ENCODE peak calls at places on chromosomes 6 and 20, in four cellular contexts. T, X, C and B are unnamed samples.

GRCh38 chr6:37493047-37493995 is 6.4 kb downstream of the CCDC167 start:
- DNase-seq in T (no peak), X (no peak), C (no peak), B (no peak)

GRCh38 chr6:33697845-33698244 is 13.7 kb downstream of the UQCC2 start:
- DNase-seq in T (no peak), X (no peak), C (no peak), B (no peak)

GRCh38 chr20:25308671-25309394 is 60.9 kb downstream of the PYGB start:
- DNase-seq in T (no peak), X (no peak), C (peak; percentile 28), B (no peak)

GRCh38 chr20:36116813-36117441 is 37.6 kb upstream of the EPB41L1 start:
- DNase-seq in T (no peak), X (no peak), C (no peak), B (no peak)

GRCh38 chr6:148969271-148969666 is 222.4 kb downstream of the UST start:
- DNase-seq in T (no peak), X (no peak), C (no peak), B (no peak)

GRCh38 chr20:2820084-2820895 is 4.1 kb downstream of the TMEM239 start:
- DNase-seq in T (peak; percentile 42), X (peak; percentile 55), C (no peak), B (peak; percentile 47)

GRCh38 chr20:1669304-1669703 is 11.7 kb upstream of the SIRPG start:
- DNase-seq in T (no peak), X (no peak), C (no peak), B (peak; percentile 13)

GRCh38 chr20:13183005-13183404 is 38.1 kb upstream of the ISM1 start:
- DNase-seq in T (no peak), X (no peak), C (no peak), B (no peak)

GRCh38 chr20:52490715-52491430 is 299.3 kb upstream of the ZFP64 start:
- DNase-seq in T (no peak), X (no peak), C (no peak), B (no peak)

GRCh38 chr6:41306187-41306854 is 19.8 kb upstream of the TREM1 start:
- DNase-seq in T (peak; percentile 53), X (peak; percentile 65), C (peak; percentile 70), B (peak; percentile 51)

GRCh38 chr6:139308284-139308916 is 16.6 kb upstream of the TXLNB start:
- DNase-seq in T (no peak), X (no peak), C (no peak), B (no peak)

GRCh38 chr6:35850209-35850608 is 45.1 kb downstream of the LHFPL5 start:
- DNase-seq in T (no peak), X (no peak), C (no peak), B (no peak)

GRCh38 chr6:71134929-71135642 is 153.5 kb upstream of the OGFRL1 start:
- DNase-seq in T (no peak), X (no peak), C (peak; percentile 1), B (no peak)

GRCh38 chr6:115945806-115946205 is 114.9 kb downstream of the FRK start:
- DNase-seq in T (no peak), X (no peak), C (no peak), B (no peak)

GRCh38 chr6:63897459-63897858 is 261.9 kb downstream of the PHF3 start:
- DNase-seq in T (no peak), X (no peak), C (no peak), B (no peak)

GRCh38 chr20:7924692-7925091 is 15.6 kb downstream of the HAO1 start:
- DNase-seq in T (no peak), X (no peak), C (peak; percentile 33), B (no peak)

GRCh38 chr6:22042713-22043112 is 254.1 kb downstream of the PRL start:
- DNase-seq in T (no peak), X (no peak), C (no peak), B (no peak)

GRCh38 chr6:4727671-4728435 is 48.4 kb upstream of the CDYL start:
- DNase-seq in T (no peak), X (peak; percentile 58), C (peak; percentile 69), B (peak; percentile 15)

GRCh38 chr20:60784321-60784720 is 467.7 kb upstream of the CDH4 start:
- DNase-seq in T (no peak), X (no peak), C (no peak), B (no peak)

GRCh38 chr20:6231551-6231950 is 108.7 kb upstream of the FERMT1 start:
- DNase-seq in T (no peak), X (no peak), C (no peak), B (no peak)

GRCh38 chr6:169058634-169059033 is 195.0 kb downstream of the THBS2 start:
- DNase-seq in T (no peak), X (no peak), C (no peak), B (no peak)

GRCh38 chr6:32129297-32130088 is 595 bp downstream of the FKBPL start:
- DNase-seq in T (no peak), X (peak; percentile 37), C (no peak), B (no peak)

GRCh38 chr20:31721408-31722332 is 998 bp downstream of the BCL2L1 start:
- DNase-seq in T (peak; percentile 17), X (no peak), C (no peak), B (no peak)

GRCh38 chr20:24698706-24699206 is 229.3 kb downstream of the SYNDIG1 start:
- DNase-seq in T (no peak), X (no peak), C (no peak), B (no peak)

GRCh38 chr20:44572551-44573500 is 9.6 kb upstream of the PKIG start:
- DNase-seq in T (no peak), X (no peak), C (no peak), B (no peak)

GRCh38 chr6:47593979-47594378 is 104.4 kb upstream of the ADGRF4 start:
- DNase-seq in T (no peak), X (no peak), C (no peak), B (no peak)

GRCh38 chr20:47857142-47857993 is 72.1 kb upstream of the SULF2 start:
- DNase-seq in T (no peak), X (no peak), C (peak; percentile 26), B (no peak)

GRCh38 chr6:40492126-40492525 is 95.0 kb downstream of the LRFN2 start:
- DNase-seq in T (peak; percentile 54), X (no peak), C (no peak), B (no peak)

DNA sequence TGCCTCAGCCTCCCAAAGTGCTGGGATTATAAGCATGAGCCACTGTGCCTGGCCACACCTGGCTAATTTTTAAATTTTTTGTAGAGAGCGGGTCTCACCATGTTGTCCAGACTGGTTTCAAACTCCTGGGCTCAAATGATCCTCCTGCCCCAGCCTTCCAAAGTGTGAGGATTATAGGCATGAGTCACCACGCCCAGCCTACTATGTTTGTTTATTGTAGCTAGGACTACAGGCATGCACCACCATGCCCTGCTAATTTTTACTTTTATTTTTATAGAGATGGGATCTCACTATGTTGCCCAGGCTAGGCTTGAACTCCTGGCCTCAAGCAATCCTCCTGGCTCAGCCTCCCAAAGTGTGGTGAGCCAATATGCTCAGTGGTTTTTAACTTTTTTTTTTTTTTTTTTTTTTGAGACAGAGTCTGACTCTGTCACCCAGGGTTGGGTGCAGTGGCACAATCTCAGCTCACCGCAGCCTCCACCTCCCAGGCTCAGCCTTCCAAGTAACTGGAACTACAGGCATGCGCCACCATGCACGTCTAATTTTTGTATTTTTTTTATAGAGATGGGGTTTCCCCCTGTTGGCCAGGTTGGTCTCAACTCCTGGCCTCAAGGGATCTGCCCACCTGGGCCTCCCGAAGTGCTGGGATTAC is 12.0 kb upstream of the DDX43 start:
- DNase-seq in T (no peak), X (no peak), C (no peak), B (no peak)
- TF ChIP-seq ELF4 in T (no peak), X (no peak), C (no peak), B (no peak)

GRCh38 chr6:10522929-10523573 is 1.9 kb downstream of the GCNT2 start:
- DNase-seq in T (peak; percentile 60), X (no peak), C (peak; percentile 80), B (no peak)
- TF ChIP-seq ELF4 in T (no peak), X (no peak), C (no peak), B (no peak)

GRCh38 chr20:33992145-33992922 is 1.4 kb upstream of the RALY start:
- DNase-seq in T (no peak), X (no peak), C (no peak), B (peak; percentile 18)
- TF ChIP-seq ELF4 in T (no peak), X (no peak), C (no peak), B (no peak)

GRCh38 chr20:49276895-49277785 is 717 bp downstream of the ZNFX1 start:
- DNase-seq in T (peak; percentile 20), X (peak; percentile 53), C (no peak), B (no peak)
- TF ChIP-seq ELF4 in T (no peak), X (peak; percentile 66), C (no peak), B (no peak)

DNA sequence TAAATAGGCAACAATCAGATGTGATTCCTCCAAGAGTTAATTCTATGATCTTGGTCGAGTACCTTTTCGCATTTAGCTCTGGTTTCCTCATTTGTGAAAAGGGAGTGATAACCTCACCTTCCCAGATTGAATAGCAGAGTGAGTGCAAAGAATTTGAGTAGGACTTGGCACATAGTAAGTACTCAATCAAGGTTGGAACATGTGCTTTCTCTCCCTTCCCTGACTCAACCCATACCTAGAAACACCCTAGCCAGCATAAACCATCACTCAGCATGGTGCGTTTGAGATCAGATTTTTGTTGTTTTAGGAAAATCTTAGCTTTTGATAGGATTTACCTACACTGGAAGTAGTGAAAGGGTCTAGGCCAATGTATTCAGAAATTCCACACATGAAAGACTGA is 333.4 kb upstream of the NT5E start:
- DNase-seq in T (no peak), X (no peak), C (no peak), B (no peak)
- TF ChIP-seq ELF4 in T (no peak), X (no peak), C (no peak), B (no peak)

GRCh38 chr20:41175201-41175651 is 37.9 kb downstream of the PLCG1 start:
- DNase-seq in T (peak; percentile 1), X (no peak), C (no peak), B (no peak)
- TF ChIP-seq ELF4 in T (no peak), X (no peak), C (no peak), B (no peak)

DNA sequence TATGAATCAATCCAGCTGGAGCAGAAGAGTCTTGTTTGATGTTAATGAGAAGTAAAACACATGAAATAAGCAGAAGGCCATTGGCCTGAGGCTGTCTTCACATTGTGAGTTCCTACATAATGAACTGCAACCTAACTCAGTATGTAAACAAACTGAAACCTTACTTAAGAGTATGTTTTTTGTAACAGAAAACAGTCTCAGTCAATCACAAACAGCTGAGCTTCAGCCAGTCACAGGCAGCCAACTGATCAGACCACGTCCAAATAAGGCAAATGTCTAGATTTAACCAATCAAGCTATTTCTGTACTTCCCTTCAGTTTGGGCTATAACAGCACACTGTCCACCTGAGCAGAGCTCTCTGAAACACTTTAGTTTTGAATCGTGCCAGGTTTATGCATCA is 234.7 kb downstream of the TRDN start:
- DNase-seq in T (no peak), X (no peak), C (no peak), B (no peak)
- TF ChIP-seq ELF4 in T (no peak), X (no peak), C (no peak), B (no peak)

DNA sequence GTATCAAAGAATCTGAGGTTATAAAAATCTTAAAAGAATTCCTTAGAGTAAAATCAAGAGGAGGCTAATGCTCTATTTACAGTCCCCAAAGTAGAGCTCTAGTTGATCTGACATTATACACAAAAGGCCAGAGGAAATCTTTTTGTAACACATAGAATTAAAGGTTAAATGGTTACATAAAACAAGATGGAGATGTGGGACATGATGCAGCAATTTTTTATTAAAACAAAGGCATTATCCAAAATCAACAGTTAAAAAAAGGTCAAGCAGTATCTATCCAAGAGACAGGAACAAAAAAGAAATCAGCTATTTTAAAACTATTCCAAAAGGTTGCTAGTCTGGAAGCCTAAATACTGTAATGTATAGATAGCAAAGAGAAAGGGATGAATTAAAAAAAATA is 20.4 kb downstream of the ELOVL5 start:
- DNase-seq in T (no peak), X (no peak), C (no peak), B (no peak)
- TF ChIP-seq ELF4 in T (no peak), X (no peak), C (no peak), B (no peak)

GRCh38 chr20:43309266-43309665 is 119.6 kb upstream of the PTPRT start:
- DNase-seq in T (no peak), X (no peak), C (no peak), B (no peak)
- TF ChIP-seq ELF4 in T (no peak), X (no peak), C (no peak), B (no peak)